ENCODE peak calls at places on chromosomes 12 and 14, in eight cellular contexts. H, F, V, G, T, C, I and Q are unnamed samples.

GRCh38 chr12:64679487-64679983 is 69.2 kb downstream of the RASSF3 start:
- DNase-seq in T (peak), G (peak), I (no peak), F (peak), H (peak), C (peak), V (peak), Q (peak)

GRCh38 chr14:104878582-104878981 is 13.5 kb downstream of the CEP170B start:
- DNase-seq in H (no peak), C (no peak), T (no peak), G (no peak), F (no peak), I (no peak), V (peak), Q (no peak)

GRCh38 chr14:37340353-37340752 is 142.6 kb downstream of the MIPOL1 start:
- DNase-seq in V (no peak), F (no peak), G (no peak), I (no peak), C (no peak), H (no peak), T (no peak), Q (no peak)

GRCh38 chr14:74915826-74916225 is 7.2 kb downstream of the RPS6KL1 start:
- DNase-seq in V (no peak), H (no peak), I (no peak), C (no peak), T (no peak), G (no peak), F (no peak), Q (no peak)

GRCh38 chr14:23095196-23096108 is at the start of gene C14orf119:
- DNase-seq in I (peak), T (peak), H (peak), C (peak), V (no peak), F (peak), G (peak), Q (peak)

GRCh38 chr14:93023039-93023438 is 92.7 kb downstream of the ITPK1 start:
- DNase-seq in F (no peak), H (peak), V (no peak), I (no peak), C (no peak), T (no peak), G (no peak), Q (no peak)

GRCh38 chr14:105420141-105420975 is 731 bp downstream of the MTA1 start:
- DNase-seq in I (no peak), H (no peak), G (no peak), C (no peak), V (peak), F (no peak), T (no peak), Q (peak)

GRCh38 chr14:23047042-23047634 is 5.1 kb downstream of the PSMB11 start:
- DNase-seq in C (peak), T (no peak), G (no peak), I (no peak), H (peak), F (no peak), V (no peak), Q (peak)

GRCh38 chr12:4943067-4943937 is 33.6 kb downstream of the KCNA1 start:
- DNase-seq in C (no peak), V (no peak), F (no peak), I (no peak), G (no peak), T (no peak), H (no peak), Q (no peak)

GRCh38 chr12:120536064-120536791 is 2.1 kb downstream of the RNF10 start:
- DNase-seq in C (no peak), I (no peak), F (no peak), H (no peak), V (no peak), T (peak), G (peak), Q (no peak)

GRCh38 chr12:111064982-111065381 is 144.6 kb upstream of the MYL2 start:
- DNase-seq in F (no peak), C (no peak), V (no peak), I (no peak), T (no peak), H (no peak), G (no peak), Q (no peak)

GRCh38 chr12:111322336-111323250 is 46.3 kb downstream of the PHETA1 start:
- DNase-seq in V (no peak), F (no peak), T (no peak), C (no peak), H (no peak), G (no peak), I (no peak), Q (no peak)

GRCh38 chr12:5565933-5566632 is 134.2 kb downstream of the NTF3 start:
- DNase-seq in C (no peak), F (no peak), H (no peak), T (no peak), I (no peak), V (no peak), G (no peak), Q (no peak)

GRCh38 chr12:131076277-131076676 is 122.6 kb downstream of the ADGRD1 start:
- DNase-seq in C (no peak), G (no peak), I (no peak), V (no peak), F (no peak), H (no peak), T (no peak), Q (no peak)

GRCh38 chr14:90397401-90398314 is 829 bp downstream of the CALM1 start:
- DNase-seq in T (peak), F (no peak), H (no peak), G (peak), I (peak), V (peak), C (peak), Q (peak)

GRCh38 chr12:100953677-100954076 is 159.1 kb downstream of the ANO4 start:
- DNase-seq in G (no peak), V (no peak), C (no peak), F (no peak), H (no peak), T (no peak), I (no peak), Q (no peak)

GRCh38 chr14:31357279-31357678 is 63.1 kb downstream of the HEATR5A start:
- DNase-seq in V (no peak), T (no peak), F (no peak), I (no peak), G (no peak), C (no peak), H (peak), Q (no peak)

GRCh38 chr14:42110167-42110566 is 503.5 kb downstream of the LRFN5 start:
- DNase-seq in F (no peak), T (no peak), G (no peak), I (no peak), V (no peak), H (peak), C (peak), Q (no peak)

GRCh38 chr14:104982548-104983230 is 2.9 kb upstream of the CLBA1 start:
- DNase-seq in C (no peak), F (no peak), V (peak), T (no peak), I (no peak), H (no peak), G (no peak), Q (peak)

GRCh38 chr12:122866950-122867607 is 28.8 kb downstream of the VPS37B start:
- DNase-seq in F (no peak), C (no peak), T (no peak), H (no peak), V (peak), G (no peak), I (no peak), Q (peak)

GRCh38 chr14:74934476-74935339 is 11.6 kb upstream of the RPS6KL1 start:
- DNase-seq in H (no peak), T (no peak), C (no peak), G (no peak), I (no peak), F (no peak), V (no peak), Q (peak)

GRCh38 chr12:131471271-131471905 is 239.5 kb upstream of the SFSWAP start:
- DNase-seq in V (no peak), H (no peak), G (no peak), F (no peak), C (no peak), I (no peak), T (no peak), Q (no peak)

GRCh38 chr14:59728294-59728693 is 142.3 kb downstream of the RTN1 start:
- DNase-seq in V (no peak), F (no peak), G (no peak), C (no peak), I (no peak), T (no peak), H (no peak), Q (no peak)

GRCh38 chr12:113610698-113611097 is 139.0 kb upstream of the LHX5 start:
- DNase-seq in G (no peak), F (no peak), I (no peak), T (no peak), H (no peak), C (no peak), V (no peak), Q (no peak)

GRCh38 chr12:4272014-4272975 is 1.3 kb upstream of the CCND2 start:
- DNase-seq in T (peak), C (peak), H (peak), F (peak), I (peak), V (peak), G (peak), Q (peak)

GRCh38 chr12:86186449-86186848 is 69.7 kb downstream of the MGAT4C start:
- DNase-seq in F (no peak), T (no peak), C (peak), I (no peak), V (no peak), H (no peak), G (no peak), Q (no peak)

GRCh38 chr12:74412607-74413230 is 124.9 kb upstream of the ATXN7L3B start:
- DNase-seq in I (no peak), G (no peak), C (peak), F (no peak), V (no peak), H (peak), T (no peak), Q (no peak)

GRCh38 chr12:104896146-104896545 is 61.9 kb downstream of the SLC41A2 start:
- DNase-seq in F (no peak), V (no peak), G (no peak), C (no peak), T (no peak), H (no peak), I (no peak), Q (no peak)

GRCh38 chr12:2003676-2004112 is 563 bp downstream of the DCP1B start:
- DNase-seq in H (no peak), I (peak), V (no peak), T (no peak), G (no peak), F (no peak), C (peak), Q (no peak)

GRCh38 chr14:64644629-64645028 is 59.6 kb upstream of the PLEKHG3 start:
- DNase-seq in C (no peak), H (no peak), I (no peak), F (no peak), T (no peak), G (no peak), V (no peak), Q (no peak)

GRCh38 chr14:75939200-75939599 is 42.6 kb downstream of the TGFB3 start:
- DNase-seq in V (no peak), I (no peak), T (no peak), F (no peak), G (no peak), H (no peak), C (no peak), Q (no peak)

GRCh38 chr12:32921397-32921796 is 24.8 kb upstream of the PKP2 start:
- DNase-seq in I (no peak), T (no peak), H (peak), C (peak), V (no peak), F (no peak), G (no peak), Q (no peak)

GRCh38 chr12:71018682-71019081 is 98.1 kb upstream of the PTPRR start:
- DNase-seq in F (no peak), C (no peak), I (no peak), G (no peak), V (no peak), H (no peak), T (no peak), Q (no peak)

GRCh38 chr12:124548854-124549378 is 18.5 kb downstream of the NCOR2 start:
- DNase-seq in C (peak), H (peak), F (no peak), V (no peak), G (no peak), T (no peak), I (no peak), Q (peak)

GRCh38 chr12:21697829-21698630 is 40.4 kb upstream of the LDHB start:
- DNase-seq in C (peak), I (no peak), T (no peak), G (peak), H (peak), F (no peak), V (no peak), Q (no peak)